ENCODE peak calls at places on chromosomes 5 and 9, in ten cellular contexts. U, C, V, Y, S, E, G, Z, A and O are unnamed samples.
A peak's percentile ranks its signal among the peaks of the same experiment; 100 is the strongest.

GRCh38 chr9:37004424-37004935 is 29.6 kb downstream of the PAX5 start:
- DNase-seq in U (no peak), C (no peak), V (peak; percentile 77), Y (no peak), S (no peak), E (no peak), G (no peak), Z (no peak), A (no peak), O (no peak)

GRCh38 chr5:146662229-146662628 is 146.2 kb upstream of the GPR151 start:
- DNase-seq in U (no peak), C (no peak), V (peak; percentile 41), Y (no peak), S (no peak), E (no peak), G (no peak), Z (peak; percentile 65), A (no peak), O (no peak)

GRCh38 chr5:180803181-180804128 is 849 bp upstream of the MGAT1 start:
- DNase-seq in U (peak; percentile 72), C (peak; percentile 92), V (peak; percentile 95), Y (no peak), S (no peak), E (no peak), G (no peak), Z (peak; percentile 48), A (no peak), O (no peak)

GRCh38 chr9:16867571-16868311 is 2.7 kb downstream of the BNC2 start:
- DNase-seq in U (peak; percentile 34), C (no peak), V (no peak), Y (no peak), S (no peak), E (no peak), G (no peak), Z (peak; percentile 92), A (peak; percentile 67), O (no peak)

GRCh38 chr9:92720209-92720765 is 44.3 kb downstream of the BICD2 start:
- DNase-seq in U (no peak), C (no peak), V (no peak), Y (no peak), S (no peak), E (no peak), G (peak; percentile 67), Z (no peak), A (no peak), O (no peak)

GRCh38 chr5:74085186-74085585 is 459.2 kb downstream of the ARHGEF28 start:
- DNase-seq in U (no peak), C (no peak), V (no peak), Y (no peak), S (no peak), E (no peak), G (no peak), Z (no peak), A (no peak), O (no peak)

GRCh38 chr5:68522863-68523262 is 307.3 kb downstream of the PIK3R1 start:
- DNase-seq in U (no peak), C (no peak), V (no peak), Y (no peak), S (no peak), E (no peak), G (no peak), Z (peak; percentile 67), A (peak; percentile 38), O (no peak)

GRCh38 chr9:109317979-109318671 is 2.7 kb downstream of the EPB41L4B start:
- DNase-seq in U (no peak), C (no peak), V (no peak), Y (no peak), S (no peak), E (no peak), G (no peak), Z (no peak), A (no peak), O (no peak)

GRCh38 chr5:154238776-154239481 is 48.4 kb downstream of the GALNT10 start:
- DNase-seq in U (no peak), C (no peak), V (peak; percentile 61), Y (no peak), S (no peak), E (no peak), G (no peak), Z (no peak), A (no peak), O (no peak)

GRCh38 chr5:109936091-109936490 is 246.4 kb downstream of the MAN2A1 start:
- DNase-seq in U (no peak), C (no peak), V (no peak), Y (no peak), S (no peak), E (no peak), G (no peak), Z (peak; percentile 37), A (no peak), O (no peak)

GRCh38 chr5:161546463-161547301 is at the start of gene GABRB2:
- DNase-seq in U (peak; percentile 54), C (peak; percentile 54), V (peak; percentile 78), Y (peak; percentile 44), S (no peak), E (no peak), G (no peak), Z (peak; percentile 21), A (no peak), O (peak; percentile 22)

GRCh38 chr9:83274787-83275186 is 211.8 kb upstream of the RASEF start:
- DNase-seq in U (no peak), C (no peak), V (no peak), Y (no peak), S (no peak), E (no peak), G (no peak), Z (no peak), A (no peak), O (no peak)

GRCh38 chr9:88852794-88853193 is 138.5 kb upstream of the S1PR3 start:
- DNase-seq in U (no peak), C (no peak), V (peak; percentile 6), Y (no peak), S (peak; percentile 83), E (peak; percentile 72), G (no peak), Z (peak; percentile 96), A (peak; percentile 98), O (peak; percentile 67)

GRCh38 chr9:100426532-100427365 is at the start of gene MSANTD3:
- DNase-seq in U (peak; percentile 69), C (peak; percentile 61), V (peak; percentile 68), Y (peak; percentile 77), S (no peak), E (no peak), G (peak; percentile 77), Z (peak; percentile 64), A (peak; percentile 75), O (no peak)

GRCh38 chr5:79795764-79796398 is 106.2 kb downstream of the CMYA5 start:
- DNase-seq in U (peak; percentile 35), C (no peak), V (no peak), Y (peak; percentile 41), S (peak; percentile 29), E (no peak), G (no peak), Z (peak; percentile 50), A (no peak), O (peak; percentile 48)

GRCh38 chr5:6448622-6449464 is at the start of gene UBE2QL1:
- DNase-seq in U (no peak), C (no peak), V (peak; percentile 50), Y (no peak), S (no peak), E (no peak), G (peak; percentile 57), Z (peak; percentile 11), A (peak; percentile 2), O (no peak)

GRCh38 chr9:91192379-91192775 is 169.3 kb downstream of the AUH start:
- DNase-seq in U (no peak), C (no peak), V (no peak), Y (no peak), S (no peak), E (no peak), G (no peak), Z (peak; percentile 65), A (no peak), O (no peak)

GRCh38 chr9:34654317-34655083 is 2.5 kb downstream of the IL11RA start:
- DNase-seq in U (peak; percentile 80), C (no peak), V (no peak), Y (peak; percentile 78), S (no peak), E (peak; percentile 47), G (peak; percentile 86), Z (no peak), A (peak; percentile 70), O (peak; percentile 33)

GRCh38 chr5:138353550-138353893 is 1.0 kb downstream of the KDM3B start:
- DNase-seq in U (no peak), C (no peak), V (no peak), Y (no peak), S (no peak), E (no peak), G (no peak), Z (no peak), A (no peak), O (no peak)

GRCh38 chr9:14434971-14435718 is 121.2 kb upstream of the NFIB start:
- DNase-seq in U (no peak), C (no peak), V (no peak), Y (no peak), S (no peak), E (no peak), G (no peak), Z (no peak), A (no peak), O (no peak)

GRCh38 chr5:134136221-134136631 is 21.7 kb downstream of the TCF7 start:
- DNase-seq in U (no peak), C (peak; percentile 25), V (no peak), Y (no peak), S (no peak), E (no peak), G (peak; percentile 45), Z (no peak), A (no peak), O (no peak)

GRCh38 chr5:96336351-96336985 is 96.6 kb downstream of the PCSK1 start:
- DNase-seq in U (peak; percentile 21), C (peak; percentile 46), V (peak; percentile 90), Y (no peak), S (peak; percentile 60), E (peak; percentile 77), G (peak; percentile 81), Z (peak; percentile 97), A (peak; percentile 85), O (peak; percentile 89)
- H3K4me3 ChIP-seq in U (peak overlapping the region; percentile 35), C (no peak overlapping the region), V (no peak overlapping the region), Y (no peak overlapping the region), S (no peak overlapping the region), E (no peak overlapping the region), G (no peak overlapping the region), Z (no peak overlapping the region), A (no peak overlapping the region), O (no peak overlapping the region)

GRCh38 chr9:35664531-35665470 is at the start of gene ARHGEF39:
- DNase-seq in U (peak; percentile 85), C (peak; percentile 82), V (peak; percentile 91), Y (peak; percentile 86), S (no peak), E (no peak), G (no peak), Z (peak; percentile 64), A (peak; percentile 70), O (no peak)
- TF ChIP-seq CTCF in U (no peak), C (no peak), V (peak; percentile 14), Y (no peak), S (peak; percentile 36), E (peak; percentile 7), G (no peak), Z (peak; percentile 26), A (peak; percentile 17), O (peak; percentile 28)

GRCh38 chr9:70601000-70601929 is 186.8 kb upstream of the KLF9 start:
- DNase-seq in U (peak; percentile 98), C (peak; percentile 86), V (no peak), Y (peak; percentile 86), S (peak; percentile 80), E (peak; percentile 100), G (peak; percentile 99), Z (peak; percentile 96), A (peak; percentile 98), O (peak; percentile 93)
- H3K4me3 ChIP-seq in U (peak overlapping the region; percentile 58), C (no peak overlapping the region), V (no peak overlapping the region), Y (no peak overlapping the region), S (no peak overlapping the region), E (peak overlapping the region; percentile 27), G (peak overlapping the region; percentile 45), Z (peak overlapping the region; percentile 30), A (peak overlapping the region; percentile 24), O (no peak overlapping the region)

GRCh38 chr9:126126012-126126411 is 200.6 kb upstream of the MVB12B start:
- DNase-seq in U (no peak), C (no peak), V (no peak), Y (no peak), S (no peak), E (no peak), G (peak; percentile 56), Z (no peak), A (no peak), O (no peak)
- TF ChIP-seq CTCF in U (no peak), C (no peak), V (no peak), Y (no peak), S (no peak), E (no peak), G (no peak), Z (no peak), A (no peak), O (no peak)